ENCODE peak calls at places on chromosomes 7 and 10, in eight cellular contexts. One of them, this sample, is unnamed.

GRCh38 chr10:25455980-25456567 is 281.3 kb downstream of the GPR158 start:
- DNase-seq in AG04449: no peak
- DNase-seq in lower lobe of right lung: no peak
- DNase-seq in suprapubic skin: no peak
- DNase-seq in DND-41: no peak
- DNase-seq in Peyer's patch: no peak
- DNase-seq in uterus: no peak
- DNase-seq in cardiac muscle cell: peak; percentile 95
- DNase-seq in this sample: no peak

GRCh38 chr10:119541046-119541445 is 1.5 kb downstream of the RGS10 start:
- DNase-seq in AG04449: no peak
- DNase-seq in lower lobe of right lung: no peak
- DNase-seq in suprapubic skin: no peak
- DNase-seq in DND-41: no peak
- DNase-seq in Peyer's patch: no peak
- DNase-seq in uterus: no peak
- DNase-seq in cardiac muscle cell: no peak
- DNase-seq in this sample: no peak

GRCh38 chr7:55024776-55025175 is 6.0 kb downstream of the EGFR start:
- DNase-seq in AG04449: peak; percentile 52
- DNase-seq in lower lobe of right lung: no peak
- DNase-seq in suprapubic skin: no peak
- DNase-seq in DND-41: no peak
- DNase-seq in Peyer's patch: no peak
- DNase-seq in uterus: no peak
- DNase-seq in cardiac muscle cell: peak; percentile 52
- DNase-seq in this sample: no peak

GRCh38 chr10:113305871-113306270 is 247.0 kb upstream of the HABP2 start:
- DNase-seq in AG04449: no peak
- DNase-seq in lower lobe of right lung: no peak
- DNase-seq in suprapubic skin: no peak
- DNase-seq in DND-41: no peak
- DNase-seq in Peyer's patch: no peak
- DNase-seq in uterus: no peak
- DNase-seq in cardiac muscle cell: peak; percentile 79
- DNase-seq in this sample: no peak

GRCh38 chr7:121397832-121398231 is 1.7 kb upstream of the FAM3C start:
- DNase-seq in AG04449: no peak
- DNase-seq in lower lobe of right lung: no peak
- DNase-seq in suprapubic skin: no peak
- DNase-seq in DND-41: no peak
- DNase-seq in Peyer's patch: no peak
- DNase-seq in uterus: no peak
- DNase-seq in cardiac muscle cell: no peak
- DNase-seq in this sample: no peak

GRCh38 chr10:35089641-35090161 is 440 bp downstream of the CUL2 start:
- DNase-seq in AG04449: no peak
- DNase-seq in lower lobe of right lung: no peak
- DNase-seq in suprapubic skin: no peak
- DNase-seq in DND-41: peak; percentile 49
- DNase-seq in Peyer's patch: no peak
- DNase-seq in uterus: no peak
- DNase-seq in cardiac muscle cell: peak; percentile 34
- DNase-seq in this sample: no peak

GRCh38 chr10:49756641-49757040 is 5.5 kb downstream of the OGDHL start:
- DNase-seq in AG04449: no peak
- DNase-seq in lower lobe of right lung: no peak
- DNase-seq in suprapubic skin: no peak
- DNase-seq in DND-41: no peak
- DNase-seq in Peyer's patch: no peak
- DNase-seq in uterus: no peak
- DNase-seq in cardiac muscle cell: no peak
- DNase-seq in this sample: no peak

GRCh38 chr10:18044976-18045720 is 93.4 kb downstream of the SLC39A12 start:
- DNase-seq in AG04449: peak; percentile 45
- DNase-seq in lower lobe of right lung: no peak
- DNase-seq in suprapubic skin: no peak
- DNase-seq in DND-41: no peak
- DNase-seq in Peyer's patch: no peak
- DNase-seq in uterus: no peak
- DNase-seq in cardiac muscle cell: peak; percentile 11
- DNase-seq in this sample: no peak

GRCh38 chr10:34145751-34146150 is 669.3 kb downstream of the PARD3 start:
- DNase-seq in AG04449: no peak
- DNase-seq in lower lobe of right lung: no peak
- DNase-seq in suprapubic skin: no peak
- DNase-seq in DND-41: no peak
- DNase-seq in Peyer's patch: no peak
- DNase-seq in uterus: no peak
- DNase-seq in cardiac muscle cell: peak; percentile 59
- DNase-seq in this sample: no peak

GRCh38 chr7:106312099-106312871 is 27.5 kb upstream of the NAMPT start:
- DNase-seq in AG04449: no peak
- DNase-seq in lower lobe of right lung: no peak
- DNase-seq in suprapubic skin: no peak
- DNase-seq in DND-41: no peak
- DNase-seq in Peyer's patch: no peak
- DNase-seq in uterus: no peak
- DNase-seq in cardiac muscle cell: no peak
- DNase-seq in this sample: no peak

GRCh38 chr7:29918850-29919249 is 70.8 kb downstream of the SCRN1 start:
- DNase-seq in AG04449: no peak
- DNase-seq in lower lobe of right lung: no peak
- DNase-seq in suprapubic skin: no peak
- DNase-seq in DND-41: no peak
- DNase-seq in Peyer's patch: no peak
- DNase-seq in uterus: no peak
- DNase-seq in cardiac muscle cell: no peak
- DNase-seq in this sample: no peak

GRCh38 chr7:88141025-88141424 is 78.8 kb downstream of the SRI start:
- DNase-seq in AG04449: no peak
- DNase-seq in lower lobe of right lung: no peak
- DNase-seq in suprapubic skin: no peak
- DNase-seq in DND-41: no peak
- DNase-seq in Peyer's patch: no peak
- DNase-seq in uterus: no peak
- DNase-seq in cardiac muscle cell: no peak
- DNase-seq in this sample: no peak

GRCh38 chr10:30431435-30431911 is 2.5 kb upstream of the MAP3K8 start:
- DNase-seq in AG04449: no peak
- DNase-seq in lower lobe of right lung: no peak
- DNase-seq in suprapubic skin: no peak
- DNase-seq in DND-41: no peak
- DNase-seq in Peyer's patch: peak; percentile 60
- DNase-seq in uterus: no peak
- DNase-seq in cardiac muscle cell: no peak
- DNase-seq in this sample: peak; percentile 41

GRCh38 chr10:60942134-60942533 is 1.9 kb downstream of the RHOBTB1 start:
- DNase-seq in AG04449: no peak
- DNase-seq in lower lobe of right lung: no peak
- DNase-seq in suprapubic skin: no peak
- DNase-seq in DND-41: no peak
- DNase-seq in Peyer's patch: no peak
- DNase-seq in uterus: no peak
- DNase-seq in cardiac muscle cell: no peak
- DNase-seq in this sample: no peak

GRCh38 chr10:123139521-123140163 is 3.9 kb downstream of the HMX3 start:
- DNase-seq in AG04449: no peak
- DNase-seq in lower lobe of right lung: no peak
- DNase-seq in suprapubic skin: no peak
- DNase-seq in DND-41: no peak
- DNase-seq in Peyer's patch: peak; percentile 53
- DNase-seq in uterus: no peak
- DNase-seq in cardiac muscle cell: peak; percentile 84
- DNase-seq in this sample: no peak

GRCh38 chr10:70715853-70716795 is 43.8 kb downstream of the ADAMTS14 start:
- DNase-seq in AG04449: no peak
- DNase-seq in lower lobe of right lung: no peak
- DNase-seq in suprapubic skin: no peak
- DNase-seq in DND-41: no peak
- DNase-seq in Peyer's patch: no peak
- DNase-seq in uterus: no peak
- DNase-seq in cardiac muscle cell: peak; percentile 36
- DNase-seq in this sample: no peak

GRCh38 chr7:68511281-68511680 is 1087.0 kb upstream of the AUTS2 start:
- DNase-seq in AG04449: no peak
- DNase-seq in lower lobe of right lung: no peak
- DNase-seq in suprapubic skin: no peak
- DNase-seq in DND-41: no peak
- DNase-seq in Peyer's patch: no peak
- DNase-seq in uterus: no peak
- DNase-seq in cardiac muscle cell: no peak
- DNase-seq in this sample: no peak

GRCh38 chr10:613217-613616 is 76.3 kb downstream of the DIP2C start:
- DNase-seq in AG04449: no peak
- DNase-seq in lower lobe of right lung: peak; percentile 73
- DNase-seq in suprapubic skin: no peak
- DNase-seq in DND-41: no peak
- DNase-seq in Peyer's patch: no peak
- DNase-seq in uterus: no peak
- DNase-seq in cardiac muscle cell: no peak
- DNase-seq in this sample: peak; percentile 47

GRCh38 chr7:44201813-44202212 is 1.0 kb downstream of the YKT6 start:
- DNase-seq in AG04449: no peak
- DNase-seq in lower lobe of right lung: no peak
- DNase-seq in suprapubic skin: no peak
- DNase-seq in DND-41: no peak
- DNase-seq in Peyer's patch: no peak
- DNase-seq in uterus: no peak
- DNase-seq in cardiac muscle cell: no peak
- DNase-seq in this sample: no peak

GRCh38 chr10:124688366-124688765 is 55.8 kb downstream of the FAM53B start:
- DNase-seq in AG04449: no peak
- DNase-seq in lower lobe of right lung: no peak
- DNase-seq in suprapubic skin: no peak
- DNase-seq in DND-41: no peak
- DNase-seq in Peyer's patch: no peak
- DNase-seq in uterus: no peak
- DNase-seq in cardiac muscle cell: no peak
- DNase-seq in this sample: no peak

GRCh38 chr10:124686707-124687376 is 57.3 kb downstream of the FAM53B start:
- DNase-seq in AG04449: no peak
- DNase-seq in lower lobe of right lung: no peak
- DNase-seq in suprapubic skin: no peak
- DNase-seq in DND-41: no peak
- DNase-seq in Peyer's patch: no peak
- DNase-seq in uterus: no peak
- DNase-seq in cardiac muscle cell: no peak
- DNase-seq in this sample: peak; percentile 59

GRCh38 chr10:124689911-124690498 is 54.2 kb downstream of the FAM53B start:
- DNase-seq in AG04449: no peak
- DNase-seq in lower lobe of right lung: no peak
- DNase-seq in suprapubic skin: no peak
- DNase-seq in DND-41: no peak
- DNase-seq in Peyer's patch: no peak
- DNase-seq in uterus: no peak
- DNase-seq in cardiac muscle cell: no peak
- DNase-seq in this sample: no peak

GRCh38 chr10:124690971-124691370 is 53.2 kb downstream of the FAM53B start:
- DNase-seq in AG04449: no peak
- DNase-seq in lower lobe of right lung: no peak
- DNase-seq in suprapubic skin: no peak
- DNase-seq in DND-41: no peak
- DNase-seq in Peyer's patch: no peak
- DNase-seq in uterus: no peak
- DNase-seq in cardiac muscle cell: no peak
- DNase-seq in this sample: no peak

DNA sequence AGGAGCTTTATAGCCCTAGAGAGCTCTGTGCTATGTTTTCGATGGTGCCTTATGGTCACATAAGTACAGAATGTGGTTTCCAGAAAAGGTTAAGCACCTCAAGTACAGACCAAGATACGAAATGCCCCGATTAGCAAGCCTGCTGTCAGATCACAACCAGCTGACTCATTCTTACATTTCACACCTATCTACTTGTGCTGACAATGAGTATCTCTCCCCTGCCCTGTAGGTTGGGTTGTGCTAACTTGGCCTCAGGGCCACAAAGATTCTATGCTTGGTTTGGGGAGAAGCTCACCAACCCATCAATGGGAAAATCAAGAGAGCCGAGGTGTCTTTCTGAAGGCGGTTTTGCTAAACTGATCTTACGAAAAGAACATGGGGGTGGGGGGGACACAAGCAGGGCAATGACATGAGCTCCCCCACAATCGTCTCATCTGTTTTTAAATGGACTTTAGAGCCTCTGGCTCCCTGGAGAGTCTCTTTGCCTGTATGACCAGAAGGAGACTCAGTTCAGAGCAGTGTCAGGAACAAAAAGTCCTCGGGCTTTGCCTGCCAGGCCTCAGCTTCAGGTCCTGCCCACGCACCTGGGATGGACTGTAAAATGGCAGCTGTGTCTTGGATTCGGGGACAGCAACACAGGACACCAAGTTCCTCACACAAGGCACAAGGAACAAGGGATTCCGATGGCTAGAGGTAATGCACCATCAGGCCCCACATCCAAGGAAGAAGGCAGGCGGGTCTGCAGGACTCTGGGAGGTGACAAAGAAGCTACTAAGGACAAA is 55.1 kb downstream of the FAM53B start:
- DNase-seq in AG04449: no peak
- DNase-seq in lower lobe of right lung: peak; percentile 14
- DNase-seq in suprapubic skin: no peak
- DNase-seq in DND-41: no peak
- DNase-seq in Peyer's patch: no peak
- DNase-seq in uterus: no peak
- DNase-seq in cardiac muscle cell: no peak
- DNase-seq in this sample: no peak
- H3K4me3 ChIP-seq in AG04449: no peak overlapping the region
- H3K4me3 ChIP-seq in lower lobe of right lung: no peak overlapping the region
- H3K4me3 ChIP-seq in suprapubic skin: no peak overlapping the region
- H3K4me3 ChIP-seq in DND-41: no peak overlapping the region
- H3K4me3 ChIP-seq in Peyer's patch: no peak overlapping the region
- H3K4me3 ChIP-seq in uterus: no peak overlapping the region
- H3K4me3 ChIP-seq in cardiac muscle cell: no peak overlapping the region
- H3K4me3 ChIP-seq in this sample: no peak overlapping the region

GRCh38 chr7:159141660-159142059 is 3.0 kb downstream of the VIPR2 start:
- DNase-seq in AG04449: no peak
- DNase-seq in lower lobe of right lung: no peak
- DNase-seq in suprapubic skin: no peak
- DNase-seq in DND-41: no peak
- DNase-seq in Peyer's patch: no peak
- DNase-seq in uterus: no peak
- DNase-seq in cardiac muscle cell: no peak
- DNase-seq in this sample: peak; percentile 44
- TF ChIP-seq CTCF in AG04449: no peak
- TF ChIP-seq CTCF in lower lobe of right lung: no peak
- TF ChIP-seq CTCF in suprapubic skin: no peak
- TF ChIP-seq CTCF in DND-41: peak; percentile 20
- TF ChIP-seq CTCF in Peyer's patch: no peak
- TF ChIP-seq CTCF in uterus: no peak
- TF ChIP-seq CTCF in cardiac muscle cell: no peak
- TF ChIP-seq CTCF in this sample: peak; percentile 10

GRCh38 chr7:5596896-5597246 is 173.2 kb upstream of the TNRC18 start:
- DNase-seq in AG04449: no peak
- DNase-seq in lower lobe of right lung: no peak
- DNase-seq in suprapubic skin: no peak
- DNase-seq in DND-41: no peak
- DNase-seq in Peyer's patch: no peak
- DNase-seq in uterus: no peak
- DNase-seq in cardiac muscle cell: no peak
- DNase-seq in this sample: no peak
- H3K4me3 ChIP-seq in AG04449: peak overlapping the region; percentile 87
- H3K4me3 ChIP-seq in lower lobe of right lung: no peak overlapping the region
- H3K4me3 ChIP-seq in suprapubic skin: peak overlapping the region; percentile 66
- H3K4me3 ChIP-seq in DND-41: no peak overlapping the region
- H3K4me3 ChIP-seq in Peyer's patch: no peak overlapping the region
- H3K4me3 ChIP-seq in uterus: no peak overlapping the region
- H3K4me3 ChIP-seq in cardiac muscle cell: no peak overlapping the region
- H3K4me3 ChIP-seq in this sample: no peak overlapping the region

GRCh38 chr7:95840953-95841950 is 68.9 kb downstream of the DYNC1I1 start:
- DNase-seq in AG04449: no peak
- DNase-seq in lower lobe of right lung: no peak
- DNase-seq in suprapubic skin: no peak
- DNase-seq in DND-41: no peak
- DNase-seq in Peyer's patch: no peak
- DNase-seq in uterus: no peak
- DNase-seq in cardiac muscle cell: no peak
- DNase-seq in this sample: no peak
- TF ChIP-seq CTCF in AG04449: no peak
- TF ChIP-seq CTCF in lower lobe of right lung: no peak
- TF ChIP-seq CTCF in suprapubic skin: no peak
- TF ChIP-seq CTCF in DND-41: peak; percentile 49
- TF ChIP-seq CTCF in Peyer's patch: no peak
- TF ChIP-seq CTCF in uterus: no peak
- TF ChIP-seq CTCF in cardiac muscle cell: peak; percentile 27
- TF ChIP-seq CTCF in this sample: no peak